ENCODE peak calls at places on chromosomes 13 and 19, in five cellular contexts. J is HCEC 1CT, K is body of pancreas, R is lower leg skin, N is T-helper 1 cell. S is an unnamed sample.

GRCh38 chr13:40388617-40389016 is 277.8 kb downstream of the FOXO1 start:
- DNase-seq in J (no peak), K (no peak), R (no peak), N (peak; percentile 98), S (peak; percentile 65)

GRCh38 chr19:13099073-13099999 is 3.3 kb downstream of the LYL1 start:
- DNase-seq in N (peak; percentile 93), K (no peak), J (no peak), R (no peak), S (peak; percentile 69)

GRCh38 chr13:72180253-72180952 is 313.4 kb upstream of the DACH1 start:
- DNase-seq in K (peak; percentile 62), N (no peak), J (no peak), R (no peak), S (no peak)

GRCh38 chr13:52809310-52809769 is 39.1 kb downstream of the PCDH8 start:
- DNase-seq in R (no peak), K (peak; percentile 58), N (peak; percentile 53), J (peak; percentile 27), S (no peak)

GRCh38 chr19:16949496-16950023 is 60.8 kb downstream of the F2RL3 start:
- DNase-seq in N (no peak), R (no peak), K (no peak), J (no peak), S (no peak)

GRCh38 chr13:28819748-28820098 is 416 bp upstream of the MTUS2 start:
- DNase-seq in N (peak; percentile 29), J (no peak), R (no peak), K (peak; percentile 55), S (peak; percentile 10)

GRCh38 chr19:1935484-1936208 is 5.3 kb upstream of the CSNK1G2 start:
- DNase-seq in J (peak; percentile 5), K (no peak), R (no peak), N (peak; percentile 73), S (no peak)

GRCh38 chr13:91247768-91248167 is 99.7 kb upstream of the MIR17HG start:
- DNase-seq in J (no peak), R (no peak), K (no peak), N (no peak), S (no peak)

GRCh38 chr13:102817907-102818306 is 19.0 kb downstream of the BIVM start:
- DNase-seq in N (no peak), K (no peak), R (no peak), J (no peak), S (no peak)

GRCh38 chr19:46660008-46660517 is 919 bp downstream of the DACT3 start:
- DNase-seq in N (no peak), J (no peak), R (no peak), K (peak; percentile 23), S (no peak)

GRCh38 chr13:40982772-40983171 is 36.3 kb downstream of the ELF1 start:
- DNase-seq in K (no peak), J (no peak), R (peak; percentile 62), N (peak; percentile 91), S (peak; percentile 58)

GRCh38 chr13:27076411-27076810 is 95.2 kb downstream of the USP12 start:
- DNase-seq in J (no peak), N (no peak), R (no peak), K (no peak), S (no peak)

GRCh38 chr19:42207767-42208259 is 9.7 kb downstream of the DEDD2 start:
- DNase-seq in K (no peak), J (peak; percentile 84), N (no peak), R (no peak), S (no peak)